ENCODE peak calls at places on chromosomes 3 and 15, in six cellular contexts. Q, D, Z, I, P and X are unnamed samples. For H3K4me1, the result is how much of the 10 kb centered on the place peaks cover.

GRCh38 chr3:177385831-177386301 is 188.6 kb upstream of the TBL1XR1 start:
- DNase-seq in Q (peak), D (peak), Z (no peak), I (no peak), P (no peak), X (peak)

GRCh38 chr15:79179108-79179561 is 88.6 kb upstream of the RASGRF1 start:
- DNase-seq in Q (peak), D (peak), Z (no peak), I (no peak), P (no peak), X (no peak)

GRCh38 chr3:42739401-42740158 is 33.5 kb downstream of the CCDC13 start:
- DNase-seq in Q (no peak), D (no peak), Z (no peak), I (no peak), P (peak), X (no peak)

GRCh38 chr3:45537960-45538640 is 56.5 kb upstream of the LIMD1 start:
- DNase-seq in Q (peak), D (peak), Z (no peak), I (no peak), P (peak), X (no peak)

GRCh38 chr15:42612367-42612912 is 37.0 kb downstream of the STARD9 start:
- DNase-seq in Q (no peak), D (no peak), Z (no peak), I (no peak), P (no peak), X (no peak)

GRCh38 chr3:189947948-189948723 is 172.6 kb downstream of the P3H2 start:
- DNase-seq in Q (peak), D (peak), Z (no peak), I (no peak), P (no peak), X (no peak)

GRCh38 chr3:57985977-57986246 is 22.3 kb upstream of the FLNB start:
- DNase-seq in Q (no peak), D (no peak), Z (no peak), I (no peak), P (no peak), X (no peak)

GRCh38 chr3:133591271-133591742 is 17.8 kb downstream of the CDV3 start:
- DNase-seq in Q (peak), D (peak), Z (no peak), I (no peak), P (no peak), X (no peak)

GRCh38 chr3:118347781-118348557 is 686.7 kb downstream of the IGSF11 start:
- DNase-seq in Q (no peak), D (no peak), Z (no peak), I (no peak), P (no peak), X (no peak)

GRCh38 chr15:49530106-49530505 is 90.5 kb downstream of the FAM227B start:
- DNase-seq in Q (peak), D (peak), Z (no peak), I (no peak), P (no peak), X (no peak)

GRCh38 chr15:77419050-77419835 is 661 bp downstream of the PEAK1 start:
- DNase-seq in Q (peak), D (peak), Z (peak), I (no peak), P (peak), X (no peak)

GRCh38 chr15:70415330-70415884 is 317.7 kb upstream of the TLE3 start:
- DNase-seq in Q (no peak), D (no peak), Z (no peak), I (no peak), P (no peak), X (no peak)

GRCh38 chr3:136544532-136544931 is 207.6 kb downstream of the STAG1 start:
- DNase-seq in Q (peak), D (peak), Z (no peak), I (no peak), P (no peak), X (no peak)

GRCh38 chr3:4061201-4061600 is 242.0 kb upstream of the SETMAR start:
- DNase-seq in Q (no peak), D (no peak), Z (no peak), I (no peak), P (no peak), X (no peak)

GRCh38 chr3:153628591-153628990 is 466.6 kb downstream of the RAP2B start:
- DNase-seq in Q (peak), D (no peak), Z (no peak), I (no peak), P (peak), X (no peak)

DNA sequence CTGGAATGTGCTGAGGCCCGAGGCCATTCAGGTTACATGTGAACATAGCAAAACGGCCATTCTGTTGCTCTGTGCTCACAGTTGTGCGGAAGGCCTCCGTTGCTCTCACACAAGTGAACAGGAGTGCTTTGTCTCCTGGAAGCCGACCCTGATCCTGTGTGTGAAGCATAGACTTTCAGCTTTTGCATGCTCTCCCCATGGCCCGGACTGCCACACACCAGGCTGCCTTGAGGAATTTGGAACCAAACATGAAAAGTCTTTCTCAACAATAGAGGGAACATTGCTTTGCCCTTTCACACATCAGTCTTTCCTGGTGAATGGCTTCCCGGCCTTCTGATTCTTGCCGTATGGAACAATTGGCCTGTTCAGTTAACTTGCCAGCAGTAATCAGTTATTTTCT is 154.9 kb upstream of the LRIG1 start:
- DNase-seq in Q (no peak), D (no peak), Z (no peak), I (no peak), P (no peak), X (no peak)
- H3K27ac ChIP-seq in Q (no peak), D (no peak), Z (no peak), I (no peak), P (no peak), X (no peak)

GRCh38 chr3:78645628-78646310 is 1122.0 kb downstream of the ROBO1 start:
- DNase-seq in Q (peak), D (peak), Z (no peak), I (no peak), P (peak), X (peak)
- H3K4me1 ChIP-seq in Q (under half), D (under half), Z (under half), I (under half), P (under half), X (under half)

DNA sequence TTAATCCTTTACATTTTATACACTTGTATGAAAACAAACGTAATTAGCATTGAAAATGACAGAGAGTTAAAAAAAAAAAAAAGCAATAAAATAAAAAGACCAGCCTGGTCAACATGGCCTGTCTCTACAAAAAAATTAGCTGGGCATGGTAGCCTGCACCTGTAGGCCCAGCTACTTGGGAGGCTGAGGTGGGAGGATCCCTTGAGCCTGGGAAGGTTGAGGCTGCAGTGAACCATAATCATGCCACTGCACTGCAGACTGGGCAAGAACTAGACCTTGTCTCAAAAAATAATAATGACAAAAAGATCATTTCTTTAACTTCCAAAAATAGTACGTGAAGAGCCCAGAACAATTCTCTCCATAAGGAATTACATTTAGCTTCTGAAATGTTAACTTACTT is 1.9 kb downstream of the SSR3 start:
- DNase-seq in Q (no peak), D (no peak), Z (no peak), I (no peak), P (no peak), X (no peak)
- H3K4me3 ChIP-seq in Q (peak), D (no peak), Z (no peak), I (no peak), P (no peak), X (peak)

DNA sequence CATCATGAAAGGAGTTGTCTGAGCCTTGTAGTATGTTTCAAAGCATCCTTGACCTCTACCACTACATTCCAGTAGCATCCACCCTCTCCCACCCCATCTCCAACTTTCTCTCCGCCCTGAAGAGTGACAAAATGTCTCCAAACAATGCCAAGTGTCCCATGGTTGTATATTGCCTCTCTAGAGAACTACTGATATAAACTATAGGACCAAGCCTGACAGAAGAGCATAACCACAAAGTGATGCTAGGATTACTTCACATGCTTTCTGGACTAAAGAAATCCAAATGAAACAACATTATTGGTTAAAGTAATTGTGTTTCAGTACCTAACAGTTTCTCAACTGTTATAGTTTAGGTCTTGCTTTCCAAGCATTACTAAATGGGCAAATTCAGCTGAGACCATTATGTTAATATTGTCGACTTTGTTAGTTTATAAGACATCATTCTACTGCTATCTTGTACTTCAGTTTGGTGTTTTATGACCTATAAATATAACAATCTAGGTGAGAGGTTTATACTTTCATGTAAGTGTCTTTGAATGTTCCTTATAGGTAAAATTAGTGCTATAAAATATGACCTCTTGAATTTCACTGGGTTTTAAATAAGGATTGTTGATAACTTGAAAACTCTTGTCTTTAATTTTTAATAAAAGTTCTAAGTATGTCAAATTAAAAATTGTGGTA is 117.4 kb downstream of the SUCNR1 start:
- DNase-seq in Q (no peak), D (no peak), Z (no peak), I (no peak), P (no peak), X (no peak)
- H3K27ac ChIP-seq in Q (no peak), D (no peak), Z (no peak), I (no peak), P (no peak), X (no peak)

GRCh38 chr3:16485024-16485992 is 28.2 kb downstream of the RFTN1 start:
- DNase-seq in Q (no peak), D (no peak), Z (no peak), I (no peak), P (no peak), X (no peak)
- H3K4me1 ChIP-seq in Q (under half), D (under half), Z (under half), I (under half), P (under half), X (under half)

DNA sequence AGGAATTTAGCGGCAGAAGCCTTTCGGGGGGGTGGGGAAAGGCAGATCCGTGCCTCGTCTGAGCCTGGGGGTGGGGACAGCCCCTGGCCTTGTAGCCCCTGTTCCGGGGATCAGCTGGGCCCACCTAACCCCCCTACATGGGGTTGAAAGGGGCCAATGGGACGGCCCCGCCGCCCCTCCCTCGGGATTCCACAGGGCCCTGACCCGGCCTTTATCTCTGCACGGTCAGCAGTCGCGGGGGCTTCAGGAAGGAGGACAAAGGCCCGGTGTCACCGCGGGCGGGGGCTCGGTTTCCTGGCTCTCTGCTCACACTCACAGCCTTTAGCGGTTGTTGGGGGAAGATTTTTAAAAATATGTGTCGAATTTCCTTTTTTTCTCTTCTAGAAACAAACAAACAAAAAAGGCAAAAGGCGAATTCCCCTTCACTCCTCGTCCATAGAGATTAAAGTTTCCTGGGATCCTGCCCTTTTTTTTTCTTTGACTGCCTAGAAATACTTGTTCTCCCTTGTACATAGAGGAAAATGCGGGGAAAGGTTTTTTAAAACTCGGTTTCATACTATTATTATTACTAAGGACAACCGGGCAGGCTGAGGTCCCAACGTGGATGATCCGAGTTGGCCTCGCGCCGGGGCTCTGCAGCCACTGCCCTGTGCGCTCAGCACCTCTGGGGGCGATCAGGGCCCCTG is 7.9 kb downstream of the FOXL2 start:
- DNase-seq in Q (no peak), D (no peak), Z (no peak), I (no peak), P (no peak), X (no peak)
- H3K4me3 ChIP-seq in Q (peak), D (no peak), Z (no peak), I (no peak), P (no peak), X (no peak)

GRCh38 chr15:65287515-65287845 is 797 bp upstream of the PARP16 start:
- DNase-seq in Q (no peak), D (peak), Z (no peak), I (no peak), P (no peak), X (no peak)

GRCh38 chr15:65289261-65289854 is 2.7 kb upstream of the PARP16 start:
- DNase-seq in Q (no peak), D (no peak), Z (no peak), I (no peak), P (no peak), X (no peak)

GRCh38 chr15:65286704-65287514 is at the start of gene PARP16:
- DNase-seq in Q (peak), D (peak), Z (peak), I (peak), P (peak), X (no peak)

GRCh38 chr15:65285291-65286068 is 1.2 kb downstream of the PARP16 start:
- DNase-seq in Q (no peak), D (peak), Z (no peak), I (no peak), P (no peak), X (no peak)

GRCh38 chr15:65286069-65286703 is 497 bp downstream of the PARP16 start:
- DNase-seq in Q (peak), D (no peak), Z (no peak), I (no peak), P (no peak), X (no peak)
- H3K27ac ChIP-seq in Q (peak), D (peak), Z (peak), I (peak), P (peak), X (peak)

GRCh38 chr3:196008929-196009328 is 73.0 kb downstream of the TFRC start:
- DNase-seq in Q (no peak), D (no peak), Z (no peak), I (no peak), P (no peak), X (no peak)
- H3K4me1 ChIP-seq in Q (under half), D (under half), Z (under half), I (under half), P (under half), X (under half)